ENCODE peak calls at places on chromosome 18, in eight cellular contexts. A is brain microvascular endothelial cell; V is NCI-H460; G is ecto neural progenitor cell; E is GM19239; B is fibroblast of lung; H is NCI-H1092 treated with DMSO at 0.1 percent for 48 hours; P is naive thymus-derived CD4-positive, alpha-beta T cell. N is an unnamed sample.

GRCh38 chr18:78739843-78740677 is 239.6 kb upstream of the SALL3 start:
- DNase-seq in E (no peak), V (no peak), G (no peak), P (no peak), B (no peak), A (no peak), H (no peak), N (no peak)

GRCh38 chr18:35511428-35511827 is 13.7 kb upstream of the INO80C start:
- DNase-seq in A (no peak), B (no peak), G (no peak), E (peak), P (no peak), V (no peak), H (no peak), N (no peak)

GRCh38 chr18:47975701-47976100 is 45.2 kb upstream of the SMAD2 start:
- DNase-seq in H (no peak), E (no peak), V (no peak), A (no peak), G (no peak), P (no peak), B (no peak), N (no peak)

GRCh38 chr18:2917255-2918047 is 70.6 kb downstream of the EMILIN2 start:
- DNase-seq in B (no peak), E (no peak), G (peak), A (no peak), P (no peak), V (no peak), H (no peak), N (no peak)

GRCh38 chr18:55338955-55339662 is 248.9 kb downstream of the TCF4 start:
- DNase-seq in H (peak), P (no peak), A (no peak), V (no peak), G (no peak), E (no peak), B (peak), N (peak)

GRCh38 chr18:43931439-43931838 is 654.1 kb upstream of the SYT4 start:
- DNase-seq in B (peak), G (no peak), H (no peak), E (no peak), V (no peak), A (no peak), P (no peak), N (peak)

GRCh38 chr18:37481491-37481890 is 84.1 kb downstream of the CELF4 start:
- DNase-seq in G (no peak), H (no peak), B (no peak), V (no peak), P (no peak), A (no peak), E (no peak), N (no peak)

GRCh38 chr18:56207989-56208388 is 430.4 kb downstream of the TXNL1 start:
- DNase-seq in P (no peak), B (no peak), G (no peak), E (no peak), A (no peak), V (no peak), H (no peak), N (no peak)

GRCh38 chr18:51137891-51138290 is 59.6 kb downstream of the MEX3C start:
- DNase-seq in H (no peak), B (no peak), G (no peak), V (no peak), E (no peak), P (no peak), A (no peak), N (no peak)

GRCh38 chr18:48560491-48560890 is 21.7 kb downstream of the CTIF start:
- DNase-seq in V (no peak), A (no peak), E (no peak), H (no peak), P (no peak), G (no peak), B (no peak), N (no peak)

GRCh38 chr18:13369353-13369752 is 150.8 kb downstream of the LDLRAD4 start:
- DNase-seq in B (no peak), V (no peak), E (no peak), P (no peak), A (no peak), H (no peak), G (no peak), N (no peak)

N was measured in cardiac fibroblast.